ENCODE peak calls at places on chromosomes 11 and 22, in four cellular contexts. One of them, this sample, is unnamed.

GRCh38 chr11:36455658-36456111 is 54.4 kb downstream of the TRAF6 start:
- DNase-seq in IMR-90: peak; percentile 98
- DNase-seq in H9: no peak
- DNase-seq in H1: no peak
- DNase-seq in this sample: peak; percentile 62

GRCh38 chr11:443542-444199 is 1.9 kb upstream of the ANO9 start:
- DNase-seq in IMR-90: peak; percentile 12
- DNase-seq in H9: no peak
- DNase-seq in H1: no peak
- DNase-seq in this sample: peak; percentile 41

GRCh38 chr22:49756656-49757055 is 71.0 kb downstream of the BRD1 start:
- DNase-seq in IMR-90: no peak
- DNase-seq in H9: no peak
- DNase-seq in H1: no peak
- DNase-seq in this sample: no peak

GRCh38 chr11:121351089-121351488 is 58.5 kb downstream of the SC5D start:
- DNase-seq in IMR-90: no peak
- DNase-seq in H9: no peak
- DNase-seq in H1: no peak
- DNase-seq in this sample: no peak

GRCh38 chr11:29844701-29845379 is 172.0 kb downstream of the KCNA4 start:
- DNase-seq in IMR-90: no peak
- DNase-seq in H9: no peak
- DNase-seq in H1: no peak
- DNase-seq in this sample: peak; percentile 72

GRCh38 chr11:92083123-92083522 is 141.5 kb upstream of the FAT3 start:
- DNase-seq in IMR-90: no peak
- DNase-seq in H9: no peak
- DNase-seq in H1: no peak
- DNase-seq in this sample: no peak

GRCh38 chr11:20249313-20249873 is 89.1 kb upstream of the DBX1 start:
- DNase-seq in IMR-90: no peak
- DNase-seq in H9: no peak
- DNase-seq in H1: no peak
- DNase-seq in this sample: no peak

GRCh38 chr11:129694966-129695365 is 120.7 kb upstream of the TMEM45B start:
- DNase-seq in IMR-90: no peak
- DNase-seq in H9: no peak
- DNase-seq in H1: no peak
- DNase-seq in this sample: no peak

GRCh38 chr11:28767574-28767973 is 659.4 kb downstream of the METTL15 start:
- DNase-seq in IMR-90: peak; percentile 59
- DNase-seq in H9: no peak
- DNase-seq in H1: no peak
- DNase-seq in this sample: no peak

GRCh38 chr22:38756631-38757463 is 1.0 kb upstream of the SUN2 start:
- DNase-seq in IMR-90: no peak
- DNase-seq in H9: no peak
- DNase-seq in H1: no peak
- DNase-seq in this sample: no peak

GRCh38 chr22:44309137-44309536 is 3.6 kb downstream of the SHISAL1 start:
- DNase-seq in IMR-90: peak; percentile 98
- DNase-seq in H9: no peak
- DNase-seq in H1: no peak
- DNase-seq in this sample: no peak

GRCh38 chr22:18987765-18988164 is 51.7 kb upstream of the PRODH start:
- DNase-seq in IMR-90: no peak
- DNase-seq in H9: peak; percentile 77
- DNase-seq in H1: peak; percentile 78
- DNase-seq in this sample: peak; percentile 74

GRCh38 chr22:26756675-26757293 is 99.4 kb downstream of the MIAT start:
- DNase-seq in IMR-90: peak; percentile 36
- DNase-seq in H9: peak; percentile 72
- DNase-seq in H1: peak; percentile 98
- DNase-seq in this sample: peak; percentile 65

GRCh38 chr22:24566899-24567511 is 11.2 kb downstream of the SNRPD3 start:
- DNase-seq in IMR-90: no peak
- DNase-seq in H9: no peak
- DNase-seq in H1: no peak
- DNase-seq in this sample: no peak

GRCh38 chr22:35538801-35539321 is 1.8 kb upstream of the RASD2 start:
- DNase-seq in IMR-90: no peak
- DNase-seq in H9: peak; percentile 71
- DNase-seq in H1: peak; percentile 87
- DNase-seq in this sample: peak; percentile 66

GRCh38 chr11:1917523-1918435 is 1.7 kb upstream of the TNNT3 start:
- DNase-seq in IMR-90: no peak
- DNase-seq in H9: peak; percentile 61
- DNase-seq in H1: no peak
- DNase-seq in this sample: peak; percentile 20
- H2BK15ac ChIP-seq in IMR-90: no peak overlapping the region
- H2BK15ac ChIP-seq in H9: no peak overlapping the region
- H2BK15ac ChIP-seq in H1: no peak overlapping the region
- H2BK15ac ChIP-seq in this sample: no peak overlapping the region

GRCh38 chr22:16594026-16594425 is 1.4 kb upstream of the CCT8L2 start:
- DNase-seq in IMR-90: no peak
- DNase-seq in H9: no peak
- DNase-seq in H1: no peak
- DNase-seq in this sample: no peak
- H2BK120ac ChIP-seq in IMR-90: no peak overlapping the region
- H2BK120ac ChIP-seq in H9: no peak overlapping the region
- H2BK120ac ChIP-seq in H1: no peak overlapping the region
- H2BK120ac ChIP-seq in this sample: no peak overlapping the region

GRCh38 chr11:9210922-9211320 is 54.2 kb downstream of the DENND5A start:
- DNase-seq in IMR-90: peak; percentile 48
- DNase-seq in H9: no peak
- DNase-seq in H1: no peak
- DNase-seq in this sample: no peak

GRCh38 chr11:9211322-9211721 is 53.8 kb downstream of the DENND5A start:
- DNase-seq in IMR-90: no peak
- DNase-seq in H9: no peak
- DNase-seq in H1: no peak
- DNase-seq in this sample: no peak

GRCh38 chr11:9210224-9210921 is 54.8 kb downstream of the DENND5A start:
- DNase-seq in IMR-90: no peak
- DNase-seq in H9: no peak
- DNase-seq in H1: no peak
- DNase-seq in this sample: peak; percentile 28

GRCh38 chr11:9219115-9219514 is 46.0 kb downstream of the DENND5A start:
- DNase-seq in IMR-90: peak; percentile 55
- DNase-seq in H9: no peak
- DNase-seq in H1: no peak
- DNase-seq in this sample: no peak

DNA sequence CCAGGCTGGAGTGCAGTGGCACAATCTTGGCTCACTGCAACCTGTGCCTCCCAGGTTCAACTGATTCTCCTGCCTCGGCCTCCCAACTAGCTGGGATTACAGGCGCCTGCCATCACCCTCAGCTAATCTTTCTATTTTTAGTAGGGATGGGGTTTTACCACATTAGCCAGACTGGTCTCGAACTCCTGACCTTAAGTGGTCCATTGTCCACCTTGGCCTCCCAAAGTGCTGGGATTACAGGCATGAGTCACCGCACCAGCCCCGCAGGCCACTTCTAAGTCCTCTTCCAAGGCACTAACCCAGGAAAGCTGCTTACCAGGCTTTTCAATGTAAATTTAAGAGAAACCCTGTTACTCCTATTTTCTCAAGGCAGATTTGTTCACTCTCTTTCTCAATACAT is 50.4 kb downstream of the DENND5A start:
- DNase-seq in IMR-90: peak; percentile 66
- DNase-seq in H9: no peak
- DNase-seq in H1: no peak
- DNase-seq in this sample: peak; percentile 73
- H3K56ac ChIP-seq in IMR-90: no peak overlapping the region
- H3K56ac ChIP-seq in H9: no peak overlapping the region
- H3K56ac ChIP-seq in H1: no peak overlapping the region
- H3K56ac ChIP-seq in this sample: no peak overlapping the region

DNA sequence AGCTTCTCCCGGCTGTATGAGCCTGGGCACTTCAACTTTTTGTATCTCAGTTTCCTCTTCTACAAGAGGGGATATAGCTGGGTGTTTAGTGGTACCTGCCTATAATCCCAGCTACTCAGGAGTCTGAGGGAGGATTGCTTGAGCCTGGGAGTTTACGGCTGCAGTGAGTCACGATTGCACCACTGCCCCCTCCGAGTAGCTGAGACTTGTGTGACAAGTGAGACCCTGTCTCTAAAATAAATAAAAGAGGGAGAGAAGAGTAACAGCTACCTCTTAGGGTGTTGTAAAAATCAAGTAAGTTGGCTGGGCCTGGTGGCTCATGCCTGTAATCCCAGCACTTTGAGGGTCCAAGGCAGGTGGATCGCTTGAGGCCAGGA is 10.0 kb upstream of the CATSPER1 start:
- DNase-seq in IMR-90: no peak
- DNase-seq in H9: no peak
- DNase-seq in H1: no peak
- DNase-seq in this sample: no peak
- H2BK15ac ChIP-seq in IMR-90: no peak overlapping the region
- H2BK15ac ChIP-seq in H9: no peak overlapping the region
- H2BK15ac ChIP-seq in H1: no peak overlapping the region
- H2BK15ac ChIP-seq in this sample: no peak overlapping the region

GRCh38 chr22:37631448-37632173 is 7.9 kb upstream of the SH3BP1 start:
- DNase-seq in IMR-90: no peak
- DNase-seq in H9: no peak
- DNase-seq in H1: no peak
- DNase-seq in this sample: no peak
- H2BK120ac ChIP-seq in IMR-90: no peak overlapping the region
- H2BK120ac ChIP-seq in H9: no peak overlapping the region
- H2BK120ac ChIP-seq in H1: no peak overlapping the region
- H2BK120ac ChIP-seq in this sample: no peak overlapping the region

GRCh38 chr11:114207096-114207495 is 89.1 kb upstream of the NNMT start:
- DNase-seq in IMR-90: no peak
- DNase-seq in H9: no peak
- DNase-seq in H1: no peak
- DNase-seq in this sample: no peak
- H3K56ac ChIP-seq in IMR-90: no peak overlapping the region
- H3K56ac ChIP-seq in H9: no peak overlapping the region
- H3K56ac ChIP-seq in H1: no peak overlapping the region
- H3K56ac ChIP-seq in this sample: no peak overlapping the region

This sample was measured in mesendoderm.